ENCODE peak calls at places on chromosome 10, in nine cellular contexts. Q is activated T-cell treated with anti-CD3 and anti-CD28 coated beads, Interleukin-2, amount 50 U/mL, for 48 hours; M is NCI-H1092; R is NCI-H2081 treated with DMSO at 0.1 percent for 48 hours; L is fibroblast of lung; T is LoVo; N is SW480; K is NAMALWA; I is Caki2. J is an unnamed sample.
A peak's percentile ranks its signal among the peaks of the same experiment; 100 is the strongest.

GRCh38 chr10:51244739-51245138 is 170.5 kb downstream of the PRKG1 start:
- DNase-seq in Q (no peak), M (no peak), R (no peak), L (peak; percentile 93), T (peak; percentile 37), N (no peak), K (no peak), I (peak; percentile 35), J (no peak)

GRCh38 chr10:78205457-78205856 is 171.8 kb downstream of the RPS24 start:
- DNase-seq in Q (no peak), M (no peak), R (no peak), L (no peak), T (no peak), N (no peak), K (no peak), I (no peak), J (no peak)

GRCh38 chr10:1229116-1229515 is 172.9 kb downstream of the WDR37 start:
- DNase-seq in Q (no peak), M (no peak), R (no peak), L (no peak), T (no peak), N (no peak), K (no peak), I (no peak), J (no peak)

GRCh38 chr10:73494877-73495225 is 973 bp downstream of the PPP3CB start:
- DNase-seq in Q (no peak), M (no peak), R (no peak), L (peak; percentile 33), T (no peak), N (no peak), K (no peak), I (no peak), J (no peak)

GRCh38 chr10:24901686-24902399 is 50.6 kb downstream of the PRTFDC1 start:
- DNase-seq in Q (peak; percentile 41), M (no peak), R (no peak), L (peak; percentile 98), T (peak; percentile 86), N (peak; percentile 80), K (no peak), I (peak; percentile 100), J (peak; percentile 46)

GRCh38 chr10:7872041-7872442 is 53.7 kb downstream of the TAF3 start:
- DNase-seq in Q (no peak), M (no peak), R (no peak), L (no peak), T (peak; percentile 59), N (peak; percentile 18), K (peak; percentile 55), I (peak; percentile 49), J (no peak)

GRCh38 chr10:121813211-121813812 is 114.5 kb downstream of the ATE1 start:
- DNase-seq in Q (no peak), M (no peak), R (no peak), L (peak; percentile 20), T (peak; percentile 2), N (no peak), K (no peak), I (peak; percentile 22), J (no peak)

GRCh38 chr10:42488416-42488815 is 150.0 kb downstream of the ZNF33B start:
- DNase-seq in Q (no peak), M (no peak), R (no peak), L (no peak), T (no peak), N (no peak), K (no peak), I (no peak), J (no peak)

GRCh38 chr10:92969151-92969550 is 91.4 kb upstream of the CYP26C1 start:
- DNase-seq in Q (no peak), M (no peak), R (no peak), L (peak; percentile 39), T (no peak), N (no peak), K (no peak), I (no peak), J (no peak)

GRCh38 chr10:125691160-125691981 is 8.4 kb upstream of the TEX36 start:
- DNase-seq in Q (no peak), M (no peak), R (no peak), L (peak; percentile 95), T (peak; percentile 41), N (peak; percentile 90), K (no peak), I (peak; percentile 69), J (no peak)

GRCh38 chr10:51585742-51586141 is 113.7 kb downstream of the CSTF2T start:
- DNase-seq in Q (no peak), M (no peak), R (no peak), L (no peak), T (no peak), N (no peak), K (no peak), I (no peak), J (no peak)

GRCh38 chr10:117530791-117531190 is 11.8 kb upstream of the EMX2 start:
- DNase-seq in Q (no peak), M (no peak), R (no peak), L (no peak), T (no peak), N (no peak), K (no peak), I (no peak), J (no peak)

GRCh38 chr10:95573953-95574604 is 12.9 kb upstream of the SORBS1 start:
- DNase-seq in Q (no peak), M (no peak), R (no peak), L (no peak), T (no peak), N (no peak), K (no peak), I (no peak), J (no peak)

GRCh38 chr10:29105516-29106215 is 183.2 kb upstream of the LYZL1 start:
- DNase-seq in Q (no peak), M (no peak), R (no peak), L (peak; percentile 92), T (peak; percentile 41), N (peak; percentile 11), K (no peak), I (peak; percentile 76), J (no peak)

GRCh38 chr10:43075612-43076003 is 1.3 kb upstream of the RET start:
- DNase-seq in Q (peak; percentile 31), M (no peak), R (no peak), L (no peak), T (peak; percentile 8), N (peak; percentile 33), K (peak; percentile 40), I (peak; percentile 48), J (peak; percentile 25)

J was measured in left ventricle myocardium superior.